ENCODE peak calls at places on chromosomes 16 and 17, in five cellular contexts. Z is Right ventricle myocardium superior; I is activated gamma-delta T cell treated with anti-CD3 and anti-CD28 coated beads, Interleukin-2, amount 50 U/mL, for 16 hours; D is germinal center; U is astrocyte of the hippocampus. P is an unnamed sample.

GRCh38 chr17:62876664-62877411 is 68.7 kb upstream of the MARCHF10 start:
- DNase-seq in Z (no peak), I (no peak), D (no peak), U (peak), P (no peak)

GRCh38 chr17:60887607-60888028 is 210.0 kb downstream of the BCAS3 start:
- DNase-seq in Z (no peak), I (no peak), D (no peak), U (no peak), P (no peak)

GRCh38 chr16:48597563-48598392 is 12.2 kb downstream of the N4BP1 start:
- DNase-seq in Z (no peak), I (no peak), D (no peak), U (no peak), P (no peak)

GRCh38 chr16:53785044-53785443 is 81.1 kb downstream of the FTO start:
- DNase-seq in Z (no peak), I (no peak), D (no peak), U (no peak), P (no peak)

GRCh38 chr16:85941863-85942644 is 43.1 kb downstream of the IRF8 start:
- DNase-seq in Z (no peak), I (no peak), D (no peak), U (no peak), P (no peak)

GRCh38 chr17:7523033-7523432 is 25.8 kb upstream of the TNFSF12 start:
- DNase-seq in Z (no peak), I (no peak), D (no peak), U (no peak), P (peak)

GRCh38 chr16:70805787-70806186 is 4.8 kb upstream of the VAC14 start:
- DNase-seq in Z (no peak), I (no peak), D (no peak), U (peak), P (no peak)

GRCh38 chr17:6427284-6427781 is 7.6 kb downstream of the AIPL1 start:
- DNase-seq in Z (no peak), I (peak), D (no peak), U (peak), P (no peak)

GRCh38 chr17:32529604-32530003 is 42.8 kb downstream of the CDK5R1 start:
- DNase-seq in Z (no peak), I (no peak), D (no peak), U (no peak), P (no peak)

GRCh38 chr17:44204453-44204882 is 4.8 kb upstream of the ATXN7L3 start:
- DNase-seq in Z (no peak), I (no peak), D (no peak), U (no peak), P (no peak)

GRCh38 chr17:31754239-31754945 is 104.7 kb downstream of the COPRS start:
- DNase-seq in Z (no peak), I (no peak), D (no peak), U (peak), P (no peak)

GRCh38 chr16:700684-701584 is 4.7 kb downstream of the FBXL16 start:
- DNase-seq in Z (no peak), I (no peak), D (no peak), U (peak), P (no peak)

GRCh38 chr16:27526169-27526568 is 23.5 kb downstream of the GTF3C1 start:
- DNase-seq in Z (peak), I (no peak), D (no peak), U (no peak), P (no peak)

GRCh38 chr17:82807562-82807961 is 32.3 kb downstream of the ZNF750 start:
- DNase-seq in Z (no peak), I (no peak), D (no peak), U (no peak), P (peak)

GRCh38 chr16:85777583-85778310 is 21.6 kb downstream of the EMC8 start:
- DNase-seq in Z (no peak), I (no peak), D (no peak), U (peak), P (peak)

GRCh38 chr17:12395733-12396354 is 269.8 kb upstream of the MYOCD start:
- DNase-seq in Z (no peak), I (no peak), D (peak), U (no peak), P (no peak)

GRCh38 chr17:59353936-59354755 is 22.7 kb downstream of the YPEL2 start:
- DNase-seq in Z (no peak), I (no peak), D (no peak), U (no peak), P (no peak)

GRCh38 chr17:8477653-8478441 is 42.2 kb downstream of the NDEL1 start:
- DNase-seq in Z (no peak), I (no peak), D (no peak), U (no peak), P (no peak)

GRCh38 chr17:41101586-41102259 is at the start of gene KRTAP4-16:
- DNase-seq in Z (no peak), I (no peak), D (no peak), U (no peak), P (no peak)

GRCh38 chr16:17359778-17360177 is 111.0 kb downstream of the XYLT1 start:
- DNase-seq in Z (no peak), I (peak), D (no peak), U (peak), P (peak)

GRCh38 chr17:47604268-47604927 is 45.3 kb upstream of the KPNB1 start:
- DNase-seq in Z (no peak), I (no peak), D (no peak), U (peak), P (no peak)

GRCh38 chr16:5056347-5056746 is 9.4 kb downstream of the C16orf89 start:
- DNase-seq in Z (peak), I (no peak), D (peak), U (peak), P (no peak)

GRCh38 chr16:84617068-84617630 is 729 bp downstream of the COTL1 start:
- DNase-seq in Z (no peak), I (no peak), D (peak), U (peak), P (peak)